ENCODE peak calls at places on chromosomes 5 and 9, in five cellular contexts. X is type B pancreatic cell, Q is NCI-H510A treated with DMSO at 0.1 percent for 48 hours, K is RCC 7860, M is astrocyte. S is an unnamed sample.

GRCh38 chr9:98219364-98219716 is 26.9 kb upstream of the CORO2A start:
- DNase-seq in X (no peak), Q (no peak), K (no peak), M (no peak), S (no peak)

GRCh38 chr5:10250804-10251276 is 760 bp downstream of the CCT5 start:
- DNase-seq in X (no peak), Q (no peak), K (peak), M (no peak), S (no peak)

GRCh38 chr5:68460147-68460760 is 244.7 kb downstream of the PIK3R1 start:
- DNase-seq in X (no peak), Q (peak), K (no peak), M (peak), S (no peak)

GRCh38 chr9:92384373-92384772 is 20.0 kb downstream of the OGN start:
- DNase-seq in X (no peak), Q (no peak), K (no peak), M (peak), S (no peak)

GRCh38 chr5:129820-130219 is 37.9 kb downstream of the PLEKHG4B start:
- DNase-seq in X (no peak), Q (no peak), K (peak), M (peak), S (peak)

GRCh38 chr5:159906463-159906862 is 9.8 kb upstream of the ADRA1B start:
- DNase-seq in X (no peak), Q (no peak), K (no peak), M (no peak), S (no peak)

GRCh38 chr5:53425598-53426516 is 54.6 kb upstream of the FST start:
- DNase-seq in X (no peak), Q (peak), K (no peak), M (peak), S (no peak)

GRCh38 chr5:79842991-79843390 is 148.1 kb downstream of the MTX3 start:
- DNase-seq in X (no peak), Q (no peak), K (no peak), M (no peak), S (peak)

GRCh38 chr9:85508616-85509015 is 233.1 kb downstream of the AGTPBP1 start:
- DNase-seq in X (no peak), Q (no peak), K (no peak), M (no peak), S (no peak)

GRCh38 chr5:169641253-169641652 is 4.2 kb downstream of the DOCK2 start:
- DNase-seq in X (no peak), Q (no peak), K (no peak), M (peak), S (no peak)

GRCh38 chr5:179679014-179679674 is 1.7 kb downstream of the CBY3 start:
- DNase-seq in X (peak), Q (no peak), K (no peak), M (peak), S (peak)

GRCh38 chr9:72592501-72593403 is 71.3 kb downstream of the TMC1 start:
- DNase-seq in X (no peak), Q (peak), K (peak), M (peak), S (no peak)

GRCh38 chr9:17004500-17004899 is 130.3 kb upstream of the CNTLN start:
- DNase-seq in X (no peak), Q (no peak), K (peak), M (peak), S (no peak)

GRCh38 chr5:1318659-1319251 is 23.9 kb upstream of the TERT start:
- DNase-seq in X (peak), Q (peak), K (no peak), M (no peak), S (no peak)

GRCh38 chr5:43191740-43192557 is at the start of gene NIM1K:
- DNase-seq in X (peak), Q (peak), K (no peak), M (peak), S (no peak)

GRCh38 chr5:1540831-1541661 is 17.3 kb upstream of the LPCAT1 start:
- DNase-seq in X (peak), Q (no peak), K (no peak), M (no peak), S (no peak)

GRCh38 chr9:89891221-89892052 is 286.6 kb downstream of the GADD45G start:
- DNase-seq in X (no peak), Q (no peak), K (no peak), M (no peak), S (peak)

GRCh38 chr5:129387944-129388343 is 72.2 kb upstream of the ADAMTS19 start:
- DNase-seq in X (no peak), Q (no peak), K (no peak), M (no peak), S (no peak)

GRCh38 chr9:78103971-78104433 is 72.4 kb upstream of the GNAQ start:
- DNase-seq in X (no peak), Q (no peak), K (no peak), M (no peak), S (no peak)

S was measured in esophagus muscularis mucosa.